ENCODE peak calls at places on chromosomes 11 and 22, in five cellular contexts. One of them, this sample, is unnamed.

GRCh38 chr11:32396991-32397390 is 38.3 kb downstream of the WT1 start:
- DNase-seq in left cardiac atrium: no peak
- DNase-seq in stimulated activated CD4-positive, alpha-beta T cell treated with anti-CD3 and anti-CD28 coated beads, Interleukin-15, amount 100 ng/mL, for 24 hours: no peak
- DNase-seq in activated CD4-positive, alpha-beta T cell treated with anti-CD3 and anti-CD28 coated beads, Interleukin-2, amount 50 U/mL, for 1 hour: no peak
- DNase-seq in transverse colon: no peak
- DNase-seq in this sample: no peak

GRCh38 chr11:101009685-101010055 is 119.9 kb downstream of the PGR start:
- DNase-seq in transverse colon: no peak
- DNase-seq in stimulated activated CD4-positive, alpha-beta T cell treated with anti-CD3 and anti-CD28 coated beads, Interleukin-15, amount 100 ng/mL, for 24 hours: no peak
- DNase-seq in left cardiac atrium: no peak
- DNase-seq in activated CD4-positive, alpha-beta T cell treated with anti-CD3 and anti-CD28 coated beads, Interleukin-2, amount 50 U/mL, for 1 hour: no peak
- DNase-seq in this sample: no peak

GRCh38 chr11:57480409-57481137 is 20.2 kb downstream of the RTN4RL2 start:
- DNase-seq in transverse colon: peak
- DNase-seq in left cardiac atrium: peak
- DNase-seq in activated CD4-positive, alpha-beta T cell treated with anti-CD3 and anti-CD28 coated beads, Interleukin-2, amount 50 U/mL, for 1 hour: peak
- DNase-seq in stimulated activated CD4-positive, alpha-beta T cell treated with anti-CD3 and anti-CD28 coated beads, Interleukin-15, amount 100 ng/mL, for 24 hours: peak
- DNase-seq in this sample: peak

GRCh38 chr11:61955416-61956135 is 5.4 kb downstream of the BEST1 start:
- DNase-seq in left cardiac atrium: peak
- DNase-seq in activated CD4-positive, alpha-beta T cell treated with anti-CD3 and anti-CD28 coated beads, Interleukin-2, amount 50 U/mL, for 1 hour: peak
- DNase-seq in transverse colon: peak
- DNase-seq in stimulated activated CD4-positive, alpha-beta T cell treated with anti-CD3 and anti-CD28 coated beads, Interleukin-15, amount 100 ng/mL, for 24 hours: peak
- DNase-seq in this sample: peak

GRCh38 chr11:66172146-66172545 is 96.3 kb upstream of the RAB1B start:
- DNase-seq in activated CD4-positive, alpha-beta T cell treated with anti-CD3 and anti-CD28 coated beads, Interleukin-2, amount 50 U/mL, for 1 hour: no peak
- DNase-seq in transverse colon: no peak
- DNase-seq in stimulated activated CD4-positive, alpha-beta T cell treated with anti-CD3 and anti-CD28 coated beads, Interleukin-15, amount 100 ng/mL, for 24 hours: peak
- DNase-seq in left cardiac atrium: no peak
- DNase-seq in this sample: no peak

GRCh38 chr22:17237031-17237668 is 17.9 kb upstream of the ADA2 start:
- DNase-seq in transverse colon: no peak
- DNase-seq in activated CD4-positive, alpha-beta T cell treated with anti-CD3 and anti-CD28 coated beads, Interleukin-2, amount 50 U/mL, for 1 hour: no peak
- DNase-seq in stimulated activated CD4-positive, alpha-beta T cell treated with anti-CD3 and anti-CD28 coated beads, Interleukin-15, amount 100 ng/mL, for 24 hours: no peak
- DNase-seq in left cardiac atrium: no peak
- DNase-seq in this sample: no peak

GRCh38 chr11:83303358-83303757 is 17.2 kb upstream of the CCDC90B start:
- DNase-seq in activated CD4-positive, alpha-beta T cell treated with anti-CD3 and anti-CD28 coated beads, Interleukin-2, amount 50 U/mL, for 1 hour: no peak
- DNase-seq in left cardiac atrium: no peak
- DNase-seq in transverse colon: no peak
- DNase-seq in stimulated activated CD4-positive, alpha-beta T cell treated with anti-CD3 and anti-CD28 coated beads, Interleukin-15, amount 100 ng/mL, for 24 hours: no peak
- DNase-seq in this sample: no peak

GRCh38 chr22:35914665-35915476 is 113.8 kb downstream of the RBFOX2 start:
- DNase-seq in activated CD4-positive, alpha-beta T cell treated with anti-CD3 and anti-CD28 coated beads, Interleukin-2, amount 50 U/mL, for 1 hour: no peak
- DNase-seq in left cardiac atrium: peak
- DNase-seq in transverse colon: peak
- DNase-seq in stimulated activated CD4-positive, alpha-beta T cell treated with anti-CD3 and anti-CD28 coated beads, Interleukin-15, amount 100 ng/mL, for 24 hours: no peak
- DNase-seq in this sample: peak

GRCh38 chr11:47791774-47792173 is 24.6 kb upstream of the FNBP4 start:
- DNase-seq in activated CD4-positive, alpha-beta T cell treated with anti-CD3 and anti-CD28 coated beads, Interleukin-2, amount 50 U/mL, for 1 hour: no peak
- DNase-seq in stimulated activated CD4-positive, alpha-beta T cell treated with anti-CD3 and anti-CD28 coated beads, Interleukin-15, amount 100 ng/mL, for 24 hours: no peak
- DNase-seq in left cardiac atrium: no peak
- DNase-seq in transverse colon: no peak
- DNase-seq in this sample: no peak

GRCh38 chr11:118791961-118792578 is 1.1 kb upstream of the DDX6 start:
- DNase-seq in stimulated activated CD4-positive, alpha-beta T cell treated with anti-CD3 and anti-CD28 coated beads, Interleukin-15, amount 100 ng/mL, for 24 hours: peak
- DNase-seq in activated CD4-positive, alpha-beta T cell treated with anti-CD3 and anti-CD28 coated beads, Interleukin-2, amount 50 U/mL, for 1 hour: peak
- DNase-seq in transverse colon: peak
- DNase-seq in left cardiac atrium: no peak
- DNase-seq in this sample: peak

This sample was measured in psoas muscle.